ENCODE peak calls at places on chromosomes 3 and 15, in five cellular contexts. K is CD8-positive, alpha-beta memory T cell; B is breast epithelium; G is NCI-H2171; U is H4. C is an unnamed sample.

GRCh38 chr3:185082829-185083228 is 70.0 kb downstream of the C3orf70 start:
- DNase-seq in K (no peak), B (no peak), G (no peak), U (no peak), C (no peak)

GRCh38 chr3:187977659-187978058 is 176.3 kb upstream of the LPP start:
- DNase-seq in K (no peak), B (no peak), G (no peak), U (no peak), C (no peak)

GRCh38 chr3:133206921-133207320 is 168.7 kb downstream of the TMEM108 start:
- DNase-seq in K (no peak), B (no peak), G (no peak), U (no peak), C (no peak)

GRCh38 chr3:117059054-117059989 is 349.7 kb downstream of the TUSC7 start:
- DNase-seq in K (no peak), B (no peak), G (peak; percentile 6), U (peak; percentile 57), C (no peak)

GRCh38 chr3:160392798-160393197 is 6.2 kb downstream of the IFT80 start:
- DNase-seq in K (no peak), B (no peak), G (no peak), U (no peak), C (no peak)

GRCh38 chr15:34014556-34014955 is 24.4 kb downstream of the AVEN start:
- DNase-seq in K (no peak), B (no peak), G (peak; percentile 9), U (no peak), C (no peak)

GRCh38 chr3:18500322-18500721 is 75.2 kb upstream of the SATB1 start:
- DNase-seq in K (no peak), B (no peak), G (no peak), U (no peak), C (no peak)

GRCh38 chr15:60477991-60478632 is 830 bp downstream of the ICE2 start:
- DNase-seq in K (no peak), B (no peak), G (no peak), U (no peak), C (no peak)

GRCh38 chr3:152497457-152497856 is 228.7 kb downstream of the MBNL1 start:
- DNase-seq in K (no peak), B (no peak), G (no peak), U (no peak), C (no peak)

GRCh38 chr15:70235347-70235746 is 137.6 kb upstream of the TLE3 start:
- DNase-seq in K (no peak), B (no peak), G (no peak), U (no peak), C (no peak)

GRCh38 chr15:26759991-26760390 is 12.9 kb downstream of the GABRB3 start:
- DNase-seq in K (no peak), B (no peak), G (no peak), U (peak; percentile 74), C (no peak)

GRCh38 chr15:57747206-57747605 is 40.7 kb downstream of the POLR2M start:
- DNase-seq in K (no peak), B (no peak), G (no peak), U (no peak), C (peak; percentile 20)

GRCh38 chr15:74783808-74784175 is 1.9 kb downstream of the CSK start:
- DNase-seq in K (no peak), B (no peak), G (no peak), U (no peak), C (no peak)

GRCh38 chr3:196202516-196202970 is 8.7 kb downstream of the ZDHHC19 start:
- DNase-seq in K (peak; percentile 36), B (no peak), G (no peak), U (no peak), C (no peak)

GRCh38 chr15:95733931-95734330 is 596.6 kb upstream of the NR2F2 start:
- DNase-seq in K (no peak), B (no peak), G (no peak), U (no peak), C (no peak)

GRCh38 chr3:59809750-59810444 is 760.1 kb upstream of the CFAP20DC start:
- DNase-seq in K (no peak), B (no peak), G (no peak), U (peak; percentile 44), C (no peak)

GRCh38 chr3:135528638-135529037 is 436.9 kb upstream of the PPP2R3A start:
- DNase-seq in K (no peak), B (no peak), G (peak; percentile 54), U (peak; percentile 10), C (no peak)